ENCODE peak calls at places on chromosomes 16 and 17, in four cellular contexts. W, P, Y and H are unnamed samples.

GRCh38 chr16:89996178-89996489 is 23.1 kb downstream of the DBNDD1 start:
- DNase-seq in W (no peak), P (no peak), Y (no peak), H (no peak)

GRCh38 chr17:4808378-4808767 is 1.4 kb downstream of the PLD2 start:
- DNase-seq in W (peak; percentile 78), P (no peak), Y (peak; percentile 29), H (no peak)

GRCh38 chr16:51982715-51983680 is 563.9 kb downstream of the TOX3 start:
- DNase-seq in W (no peak), P (peak; percentile 33), Y (peak; percentile 15), H (no peak)

GRCh38 chr16:58128181-58128631 is 975 bp downstream of the CFAP20 start:
- DNase-seq in W (no peak), P (no peak), Y (no peak), H (no peak)

GRCh38 chr17:82503094-82503727 is 16.3 kb upstream of the FOXK2 start:
- DNase-seq in W (no peak), P (no peak), Y (no peak), H (no peak)

GRCh38 chr17:12773153-12773552 is 16.1 kb upstream of the ARHGAP44 start:
- DNase-seq in W (no peak), P (no peak), Y (no peak), H (no peak)

GRCh38 chr17:31467502-31468256 is 76.2 kb downstream of the RAB11FIP4 start:
- DNase-seq in W (no peak), P (no peak), Y (no peak), H (no peak)

GRCh38 chr17:41397003-41397665 is at the start of gene KRT31:
- DNase-seq in W (no peak), P (no peak), Y (no peak), H (no peak)

GRCh38 chr17:51257150-51258081 is 2.4 kb downstream of the MBTD1 start:
- DNase-seq in W (no peak), P (no peak), Y (no peak), H (no peak)

GRCh38 chr16:76338472-76338871 is 61.3 kb downstream of the CNTNAP4 start:
- DNase-seq in W (no peak), P (no peak), Y (no peak), H (no peak)

GRCh38 chr17:44995602-44996001 is 27.5 kb upstream of the C1QL1 start:
- DNase-seq in W (no peak), P (no peak), Y (no peak), H (no peak)

GRCh38 chr17:38898291-38898679 is 27.1 kb upstream of the LASP1NB start:
- DNase-seq in W (no peak), P (no peak), Y (peak; percentile 62), H (peak; percentile 80)

GRCh38 chr16:69566437-69567030 is 768 bp downstream of the NFAT5 start:
- DNase-seq in W (peak; percentile 86), P (no peak), Y (peak; percentile 60), H (peak; percentile 90)

GRCh38 chr17:45006927-45007461 is 38.9 kb upstream of the C1QL1 start:
- DNase-seq in W (no peak), P (no peak), Y (no peak), H (no peak)

GRCh38 chr17:2391597-2392251 is 9.1 kb downstream of the MNT start:
- DNase-seq in W (no peak), P (no peak), Y (no peak), H (peak; percentile 86)

GRCh38 chr16:2497116-2497630 is 16.6 kb upstream of the ATP6V0C start:
- DNase-seq in W (no peak), P (no peak), Y (no peak), H (peak; percentile 72)

GRCh38 chr17:82081966-82082365 is 16.1 kb downstream of the FASN start:
- DNase-seq in W (no peak), P (no peak), Y (no peak), H (no peak)

GRCh38 chr16:70290949-70291519 is 1.7 kb upstream of the AARS1 start:
- DNase-seq in W (no peak), P (no peak), Y (no peak), H (no peak)

GRCh38 chr16:31325171-31325570 is 29.8 kb upstream of the ITGAX start:
- DNase-seq in W (no peak), P (no peak), Y (no peak), H (no peak)

GRCh38 chr16:31328322-31329052 is 26.5 kb upstream of the ITGAX start:
- DNase-seq in W (no peak), P (no peak), Y (no peak), H (no peak)

GRCh38 chr16:31329671-31330552 is 25.1 kb upstream of the ITGAX start:
- DNase-seq in W (peak; percentile 57), P (no peak), Y (no peak), H (no peak)

GRCh38 chr16:31330553-31330890 is 24.5 kb upstream of the ITGAX start:
- DNase-seq in W (no peak), P (no peak), Y (no peak), H (no peak)

DNA sequence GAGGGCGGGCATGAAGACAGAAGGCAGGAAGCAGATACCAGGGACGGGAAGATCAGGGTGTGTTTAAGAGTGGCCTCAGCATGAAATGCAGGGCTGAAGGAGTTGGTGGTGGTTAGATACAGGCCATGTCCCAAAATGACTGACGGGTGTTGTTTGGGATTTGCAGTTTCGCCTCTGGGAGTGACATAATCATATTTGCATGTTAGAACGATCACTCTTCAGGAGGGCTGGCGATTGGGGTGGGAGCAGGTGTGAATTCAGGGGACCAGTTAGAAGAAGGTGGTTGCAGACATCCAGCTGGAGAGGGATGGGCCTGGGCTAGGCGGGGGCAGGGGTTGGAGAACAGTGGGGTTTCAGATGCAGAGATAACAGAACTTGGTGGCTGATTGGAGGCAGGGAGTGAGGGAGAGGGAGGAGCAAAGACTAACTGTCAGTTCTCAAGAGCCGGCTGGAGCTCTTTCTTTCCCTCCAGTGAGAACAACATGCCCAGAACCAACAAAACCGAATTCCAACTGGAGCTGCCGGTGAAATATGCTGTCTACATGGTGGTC is 27.2 kb upstream of the ITGAX start:
- DNase-seq in W (no peak), P (no peak), Y (no peak), H (no peak)
- H3K27me3 ChIP-seq in W (no peaks in the 10 kb centered on the region), P (no peaks in the 10 kb centered on the region), Y (peaks cover 39% of the 10 kb centered on the region), H (peaks cover 20% of the 10 kb centered on the region)

GRCh38 chr16:9114842-9115241 is 23.4 kb downstream of the HAPSTR1 start:
- DNase-seq in W (no peak), P (no peak), Y (no peak), H (no peak)

GRCh38 chr16:9114112-9114511 is 22.7 kb downstream of the HAPSTR1 start:
- DNase-seq in W (no peak), P (no peak), Y (no peak), H (no peak)

GRCh38 chr16:9112166-9112843 is 20.9 kb downstream of the HAPSTR1 start:
- DNase-seq in W (no peak), P (no peak), Y (no peak), H (no peak)

GRCh38 chr16:9112844-9113186 is 21.4 kb downstream of the HAPSTR1 start:
- DNase-seq in W (no peak), P (no peak), Y (no peak), H (no peak)

GRCh38 chr16:9113707-9114106 is 22.3 kb downstream of the HAPSTR1 start:
- DNase-seq in W (no peak), P (no peak), Y (no peak), H (no peak)
- TF ChIP-seq POLR2AphosphoS5 in W (no peak), P (no peak), Y (no peak), H (no peak)

GRCh38 chr16:80931985-80932720 is 74.5 kb downstream of the CMC2 start:
- DNase-seq in W (peak; percentile 92), P (no peak), Y (peak; percentile 41), H (no peak)

GRCh38 chr16:80935691-80936090 is 71.0 kb downstream of the CMC2 start:
- DNase-seq in W (no peak), P (no peak), Y (no peak), H (no peak)

GRCh38 chr16:80936410-80936809 is 70.3 kb downstream of the CMC2 start:
- DNase-seq in W (no peak), P (no peak), Y (no peak), H (no peak)

GRCh38 chr16:80931661-80931984 is 75.1 kb downstream of the CMC2 start:
- DNase-seq in W (no peak), P (no peak), Y (no peak), H (no peak)

GRCh38 chr16:80932725-80933124 is 74.0 kb downstream of the CMC2 start:
- DNase-seq in W (peak; percentile 79), P (no peak), Y (peak; percentile 41), H (no peak)
- H3K27me3 ChIP-seq in W (no peaks in the 10 kb centered on the region), P (peaks cover 6% of the 10 kb centered on the region), Y (peaks cover 15% of the 10 kb centered on the region), H (peaks cover 6% of the 10 kb centered on the region)

DNA sequence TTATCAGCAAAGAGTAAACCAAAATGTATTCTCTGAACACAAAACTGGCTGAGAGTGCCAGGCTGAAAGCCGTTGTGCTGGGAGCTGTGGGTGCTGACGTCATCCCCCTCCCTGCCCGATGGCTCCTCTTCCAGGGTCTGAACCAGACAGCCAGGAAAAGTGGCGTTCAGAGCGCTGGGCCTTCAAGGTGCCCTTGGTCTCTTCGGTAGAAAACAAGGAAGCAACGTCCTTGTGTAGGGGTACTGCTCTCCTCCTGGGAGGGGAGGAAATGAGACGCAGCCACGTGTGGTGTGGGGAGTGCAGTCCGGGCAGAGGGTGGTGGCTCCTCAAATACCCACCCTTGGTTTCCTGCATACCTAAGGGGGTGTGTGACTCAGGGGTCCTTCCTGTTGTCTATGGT is 394.7 kb downstream of the SEC14L1 start:
- DNase-seq in W (peak; percentile 59), P (no peak), Y (no peak), H (peak; percentile 33)
- TF ChIP-seq POLR2AphosphoS5 in W (no peak), P (no peak), Y (no peak), H (no peak)

GRCh38 chr17:77685881-77686486 is 272.5 kb upstream of the TNRC6C start:
- DNase-seq in W (peak; percentile 5), P (no peak), Y (no peak), H (no peak)
- H3K27me3 ChIP-seq in W (no peaks in the 10 kb centered on the region), P (peaks cover 28% of the 10 kb centered on the region), Y (peaks cover 8% of the 10 kb centered on the region), H (no peaks in the 10 kb centered on the region)

DNA sequence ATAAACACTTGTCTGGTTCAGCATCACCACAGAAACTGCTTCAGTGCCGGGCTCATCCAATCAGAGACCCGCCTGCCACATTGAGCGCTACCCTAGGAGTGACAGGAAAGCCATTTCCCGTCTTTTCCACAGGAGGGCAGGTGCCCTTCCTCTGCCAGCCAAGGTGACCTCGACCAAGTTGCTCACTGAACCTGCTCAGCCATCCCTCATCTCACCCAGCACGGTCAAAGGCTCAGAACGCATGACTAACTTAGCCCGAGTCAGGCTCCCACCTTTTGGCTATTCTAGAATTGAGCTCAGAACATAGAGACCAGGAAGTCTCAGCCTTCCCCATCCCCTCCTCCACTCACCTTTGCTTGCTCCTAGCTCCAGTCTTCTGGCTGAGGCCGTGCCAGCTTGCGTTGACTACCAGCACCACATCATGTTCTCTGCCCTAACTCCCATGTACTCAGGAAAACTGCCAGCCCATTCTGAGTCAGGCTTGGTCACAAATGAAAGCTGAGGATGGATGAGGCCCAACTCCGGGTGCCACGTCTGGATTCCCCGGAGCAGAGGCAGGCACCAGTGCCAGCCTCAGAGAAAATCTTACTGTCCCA is 15.6 kb downstream of the MRPS23 start:
- DNase-seq in W (peak; percentile 89), P (no peak), Y (no peak), H (no peak)
- TF ChIP-seq POLR2AphosphoS5 in W (peak; percentile 32), P (no peak), Y (no peak), H (no peak)